ENCODE peak calls at places on chromosome 18, in nine cellular contexts. D, C, Q, W, T, X, Z, F and Y are unnamed samples.
A peak's percentile ranks its signal among the peaks of the same experiment; 100 is the strongest.

GRCh38 chr18:77054288-77054605 is 78.3 kb downstream of the MBP start:
- DNase-seq in D (no peak), C (peak; percentile 39), Q (no peak), W (no peak), T (no peak), X (no peak), Z (no peak), F (peak; percentile 39), Y (no peak)

GRCh38 chr18:53909668-53910067 is 314.8 kb downstream of the MBD2 start:
- DNase-seq in D (peak; percentile 1), C (no peak), Q (peak; percentile 11), W (no peak), T (no peak), X (no peak), Z (peak; percentile 9), F (peak; percentile 28), Y (no peak)

GRCh38 chr18:23003289-23003688 is 70.2 kb downstream of the RBBP8 start:
- DNase-seq in D (no peak), C (no peak), Q (no peak), W (no peak), T (no peak), X (no peak), Z (no peak), F (no peak), Y (no peak)

GRCh38 chr18:73270919-73271318 is 403.1 kb upstream of the NETO1 start:
- DNase-seq in D (no peak), C (no peak), Q (no peak), W (no peak), T (no peak), X (no peak), Z (peak; percentile 1), F (no peak), Y (no peak)

GRCh38 chr18:62992877-62993365 is 277.6 kb downstream of the PHLPP1 start:
- DNase-seq in D (no peak), C (no peak), Q (no peak), W (no peak), T (no peak), X (peak; percentile 10), Z (no peak), F (no peak), Y (no peak)

GRCh38 chr18:5106730-5107129 is 90.3 kb downstream of the AKAIN1 start:
- DNase-seq in D (no peak), C (no peak), Q (no peak), W (peak; percentile 3), T (no peak), X (no peak), Z (no peak), F (no peak), Y (no peak)

GRCh38 chr18:43961713-43962112 is 684.4 kb upstream of the SYT4 start:
- DNase-seq in D (no peak), C (no peak), Q (no peak), W (no peak), T (no peak), X (no peak), Z (no peak), F (no peak), Y (no peak)

GRCh38 chr18:58761970-58762780 is 90.9 kb downstream of the MALT1 start:
- DNase-seq in D (no peak), C (no peak), Q (no peak), W (no peak), T (no peak), X (no peak), Z (no peak), F (no peak), Y (no peak)

GRCh38 chr18:69330345-69330744 is 70.3 kb upstream of the DOK6 start:
- DNase-seq in D (no peak), C (no peak), Q (no peak), W (no peak), T (no peak), X (peak; percentile 14), Z (no peak), F (no peak), Y (no peak)

GRCh38 chr18:79911009-79911870 is 40.2 kb downstream of the SLC66A2 start:
- DNase-seq in D (no peak), C (no peak), Q (no peak), W (no peak), T (no peak), X (peak; percentile 8), Z (no peak), F (no peak), Y (no peak)